ENCODE peak calls at places on chromosomes 6 and 20, in five cellular contexts. H is tibial nerve, B is EL, V is HS-27A, R is right lobe of liver. M is an unnamed sample.

GRCh38 chr6:30688569-30688968 is 2.1 kb upstream of the PPP1R18 start:
- DNase-seq in V (no peak), B (no peak), H (no peak), R (no peak), M (no peak)

GRCh38 chr6:87875781-87876180 is 171.9 kb upstream of the SPACA1 start:
- DNase-seq in V (no peak), B (no peak), R (no peak), H (no peak), M (no peak)

GRCh38 chr6:12012231-12012565 is at the start of gene HIVEP1:
- DNase-seq in B (no peak), H (no peak), R (peak), V (no peak), M (no peak)

GRCh38 chr6:79441222-79441621 is 96.0 kb downstream of the LCA5 start:
- DNase-seq in B (no peak), R (no peak), V (no peak), H (no peak), M (no peak)

GRCh38 chr6:26235240-26235730 is 129.7 kb upstream of the BTN3A2 start:
- DNase-seq in H (no peak), B (peak), R (no peak), V (no peak), M (no peak)

GRCh38 chr20:56575961-56576360 is 42.9 kb downstream of the FAM209B start:
- DNase-seq in V (no peak), H (no peak), R (no peak), B (no peak), M (no peak)

GRCh38 chr6:28980797-28981390 is 24.2 kb downstream of the ZNF311 start:
- DNase-seq in H (peak), R (peak), V (peak), B (peak), M (peak)

GRCh38 chr20:47125553-47126373 is 230.7 kb downstream of the ZMYND8 start:
- DNase-seq in B (peak), R (no peak), V (no peak), H (peak), M (no peak)

GRCh38 chr6:80142586-80142985 is 36.1 kb downstream of the BCKDHB start:
- DNase-seq in B (no peak), R (no peak), H (no peak), V (no peak), M (peak)

GRCh38 chr20:9126527-9126926 is 57.6 kb downstream of the PLCB4 start:
- DNase-seq in B (no peak), V (no peak), H (no peak), R (no peak), M (no peak)

GRCh38 chr20:46118481-46119020 is 437 bp downstream of the CD40 start:
- DNase-seq in H (peak), R (peak), V (no peak), B (peak), M (no peak)

GRCh38 chr6:16146527-16146955 is 17.7 kb downstream of the MYLIP start:
- DNase-seq in B (no peak), V (no peak), R (no peak), H (no peak), M (no peak)

GRCh38 chr6:106496791-106497190 is 132.5 kb downstream of the RTN4IP1 start:
- DNase-seq in R (peak), B (no peak), H (no peak), V (no peak), M (no peak)

GRCh38 chr6:149128489-149129145 is 188.9 kb upstream of the TAB2 start:
- DNase-seq in H (no peak), V (no peak), R (no peak), B (no peak), M (no peak)

GRCh38 chr6:88044530-88044929 is 3.1 kb upstream of the SPACA1 start:
- DNase-seq in B (no peak), V (no peak), H (no peak), R (no peak), M (no peak)

GRCh38 chr6:144151010-144151727 is 852 bp downstream of the STX11 start:
- DNase-seq in H (peak), R (peak), V (no peak), B (peak), M (no peak)

GRCh38 chr20:34088871-34089479 is 23.1 kb downstream of the EIF2S2 start:
- DNase-seq in R (no peak), H (no peak), V (no peak), B (no peak), M (no peak)

GRCh38 chr6:160859822-160860221 is 131.7 kb upstream of the MAP3K4 start:
- DNase-seq in V (no peak), B (no peak), H (no peak), R (no peak), M (no peak)

GRCh38 chr6:48782230-48782629 is 671.2 kb upstream of the PTCHD4 start:
- DNase-seq in B (no peak), R (no peak), V (no peak), H (no peak), M (no peak)

GRCh38 chr6:68876792-68877493 is 241.9 kb downstream of the ADGRB3 start:
- DNase-seq in B (peak), R (no peak), H (no peak), V (no peak), M (peak)

GRCh38 chr6:41966961-41967311 is 25.3 kb upstream of the CCND3 start:
- DNase-seq in H (no peak), V (peak), R (no peak), B (peak), M (peak)

GRCh38 chr6:157682856-157683481 is 140.1 kb upstream of the SNX9 start:
- DNase-seq in H (no peak), V (peak), R (no peak), B (peak), M (peak)

GRCh38 chr6:107506145-107506544 is 16.2 kb downstream of the SOBP start:
- DNase-seq in R (no peak), H (no peak), B (no peak), V (no peak), M (no peak)

GRCh38 chr6:149136273-149136912 is 181.1 kb upstream of the TAB2 start:
- DNase-seq in R (no peak), H (no peak), V (no peak), B (no peak), M (no peak)

GRCh38 chr6:56259682-56260081 is 12.3 kb upstream of the COL21A1 start:
- DNase-seq in B (peak), R (no peak), H (no peak), V (no peak), M (peak)

GRCh38 chr6:72622094-72622540 is 253 bp downstream of the KCNQ5 start:
- DNase-seq in V (peak), B (peak), H (no peak), R (no peak), M (peak)

GRCh38 chr6:45378324-45378926 is 691 bp upstream of the SUPT3H start:
- DNase-seq in V (no peak), H (no peak), B (no peak), R (no peak), M (no peak)

GRCh38 chr20:3041818-3042504 is 1.5 kb upstream of the GNRH2 start:
- DNase-seq in R (peak), V (no peak), B (no peak), H (no peak), M (peak)

GRCh38 chr6:148501178-148501590 is 158.5 kb downstream of the SASH1 start:
- DNase-seq in V (peak), R (no peak), H (peak), B (peak), M (peak)

GRCh38 chr20:1202762-1203504 is at the start of gene C20orf202:
- DNase-seq in V (no peak), R (no peak), B (no peak), H (no peak), M (no peak)

GRCh38 chr6:77652739-77653138 is at the start of gene MEI4:
- DNase-seq in H (no peak), V (no peak), R (no peak), B (no peak), M (no peak)

GRCh38 chr6:3324262-3324942 is 65.7 kb downstream of the PSMG4 start:
- DNase-seq in R (no peak), V (peak), B (peak), H (no peak), M (peak)

GRCh38 chr6:163176097-163176496 is 238.4 kb upstream of the QKI start:
- DNase-seq in R (no peak), H (no peak), V (no peak), B (no peak), M (no peak)

GRCh38 chr20:52801628-52802006 is 170.5 kb upstream of the TSHZ2 start:
- DNase-seq in H (no peak), B (no peak), V (no peak), R (no peak), M (no peak)

GRCh38 chr20:57443349-57443748 is 52.2 kb downstream of the RBM38 start:
- DNase-seq in B (no peak), H (no peak), R (peak), V (no peak), M (no peak)

GRCh38 chr20:46814366-46815232 is 80.0 kb upstream of the EYA2 start:
- DNase-seq in B (peak), R (no peak), V (peak), H (no peak), M (peak)

GRCh38 chr6:16047435-16047834 is 81.5 kb upstream of the MYLIP start:
- DNase-seq in H (no peak), V (no peak), R (no peak), B (no peak), M (no peak)

GRCh38 chr6:130625825-130626500 is 201.2 kb upstream of the SMLR1 start:
- DNase-seq in B (peak), H (no peak), R (no peak), V (peak), M (peak)

GRCh38 chr6:8014947-8015346 is 49.2 kb downstream of the BLOC1S5 start:
- DNase-seq in B (no peak), H (no peak), R (no peak), V (no peak), M (peak)

M was measured in IMR-90.